ENCODE peak calls at places on chromosomes 16 and 17, in six cellular contexts. One of them, this sample, is unnamed.

GRCh38 chr17:50781167-50781566 is 13.8 kb upstream of the ANKRD40CL start:
- DNase-seq in bronchial epithelial cell: no peak
- DNase-seq in vagina: no peak
- DNase-seq in AG10803: no peak
- DNase-seq in HFF-Myc: no peak
- DNase-seq in astrocyte of the spinal cord: no peak
- DNase-seq in this sample: no peak

GRCh38 chr17:29242051-29242450 is 4.6 kb upstream of the CRYBA1 start:
- DNase-seq in AG10803: no peak
- DNase-seq in astrocyte of the spinal cord: no peak
- DNase-seq in vagina: no peak
- DNase-seq in bronchial epithelial cell: no peak
- DNase-seq in HFF-Myc: no peak
- DNase-seq in this sample: no peak

GRCh38 chr17:60720763-60721531 is 43.3 kb downstream of the BCAS3 start:
- DNase-seq in bronchial epithelial cell: peak
- DNase-seq in vagina: no peak
- DNase-seq in HFF-Myc: peak
- DNase-seq in AG10803: peak
- DNase-seq in astrocyte of the spinal cord: peak
- DNase-seq in this sample: peak

GRCh38 chr16:78211951-78212350 is 112.5 kb downstream of the WWOX start:
- DNase-seq in bronchial epithelial cell: peak
- DNase-seq in HFF-Myc: no peak
- DNase-seq in vagina: no peak
- DNase-seq in astrocyte of the spinal cord: no peak
- DNase-seq in AG10803: no peak
- DNase-seq in this sample: peak

GRCh38 chr16:85676466-85676865 is 12.3 kb downstream of the GINS2 start:
- DNase-seq in bronchial epithelial cell: no peak
- DNase-seq in HFF-Myc: no peak
- DNase-seq in vagina: no peak
- DNase-seq in AG10803: no peak
- DNase-seq in astrocyte of the spinal cord: no peak
- DNase-seq in this sample: no peak

GRCh38 chr16:73025506-73026131 is 22.3 kb downstream of the ZFHX3 start:
- DNase-seq in astrocyte of the spinal cord: peak
- DNase-seq in AG10803: peak
- DNase-seq in HFF-Myc: no peak
- DNase-seq in vagina: no peak
- DNase-seq in bronchial epithelial cell: no peak
- DNase-seq in this sample: no peak

GRCh38 chr17:29138991-29139682 is 41.1 kb downstream of the MYO18A start:
- DNase-seq in vagina: no peak
- DNase-seq in astrocyte of the spinal cord: no peak
- DNase-seq in bronchial epithelial cell: no peak
- DNase-seq in HFF-Myc: no peak
- DNase-seq in AG10803: no peak
- DNase-seq in this sample: no peak

GRCh38 chr16:7086842-7087616 is 245.6 kb upstream of the RBFOX1 start:
- DNase-seq in AG10803: no peak
- DNase-seq in bronchial epithelial cell: no peak
- DNase-seq in astrocyte of the spinal cord: no peak
- DNase-seq in vagina: no peak
- DNase-seq in HFF-Myc: no peak
- DNase-seq in this sample: no peak

GRCh38 chr17:10620823-10621222 is 36.3 kb downstream of the MYH3 start:
- DNase-seq in HFF-Myc: no peak
- DNase-seq in bronchial epithelial cell: peak
- DNase-seq in vagina: no peak
- DNase-seq in AG10803: no peak
- DNase-seq in astrocyte of the spinal cord: no peak
- DNase-seq in this sample: peak

GRCh38 chr16:65783709-65784474 is 582.6 kb upstream of the CDH5 start:
- DNase-seq in HFF-Myc: no peak
- DNase-seq in vagina: no peak
- DNase-seq in astrocyte of the spinal cord: peak
- DNase-seq in AG10803: no peak
- DNase-seq in bronchial epithelial cell: no peak
- DNase-seq in this sample: no peak

GRCh38 chr17:1299729-1300579 is 20.5 kb downstream of the TRARG1 start:
- DNase-seq in HFF-Myc: no peak
- DNase-seq in AG10803: no peak
- DNase-seq in vagina: no peak
- DNase-seq in bronchial epithelial cell: no peak
- DNase-seq in astrocyte of the spinal cord: no peak
- DNase-seq in this sample: no peak

GRCh38 chr16:72241930-72242329 is 70.0 kb upstream of the PMFBP1 start:
- DNase-seq in vagina: no peak
- DNase-seq in AG10803: peak
- DNase-seq in bronchial epithelial cell: peak
- DNase-seq in astrocyte of the spinal cord: peak
- DNase-seq in HFF-Myc: peak
- DNase-seq in this sample: peak

GRCh38 chr16:5979905-5980550 is 882.4 kb upstream of the EEF2KMT start:
- DNase-seq in vagina: no peak
- DNase-seq in bronchial epithelial cell: no peak
- DNase-seq in astrocyte of the spinal cord: no peak
- DNase-seq in AG10803: no peak
- DNase-seq in HFF-Myc: no peak
- DNase-seq in this sample: no peak

GRCh38 chr17:35931794-35932419 is 1.3 kb upstream of the RDM1 start:
- DNase-seq in astrocyte of the spinal cord: peak
- DNase-seq in HFF-Myc: no peak
- DNase-seq in AG10803: no peak
- DNase-seq in bronchial epithelial cell: no peak
- DNase-seq in vagina: no peak
- DNase-seq in this sample: peak

GRCh38 chr17:63973930-63974593 is 1.3 kb upstream of the SCN4A start:
- DNase-seq in HFF-Myc: no peak
- DNase-seq in AG10803: peak
- DNase-seq in bronchial epithelial cell: peak
- DNase-seq in vagina: no peak
- DNase-seq in astrocyte of the spinal cord: no peak
- DNase-seq in this sample: peak

GRCh38 chr17:81831563-81831956 is 1.5 kb downstream of the MCRIP1 start:
- DNase-seq in bronchial epithelial cell: no peak
- DNase-seq in astrocyte of the spinal cord: no peak
- DNase-seq in HFF-Myc: no peak
- DNase-seq in AG10803: no peak
- DNase-seq in vagina: no peak
- DNase-seq in this sample: no peak

GRCh38 chr16:86353185-86353584 is 157.1 kb upstream of the FOXF1 start:
- DNase-seq in vagina: no peak
- DNase-seq in astrocyte of the spinal cord: no peak
- DNase-seq in AG10803: peak
- DNase-seq in HFF-Myc: no peak
- DNase-seq in bronchial epithelial cell: no peak
- DNase-seq in this sample: no peak

GRCh38 chr16:78844028-78844427 is 744.6 kb downstream of the WWOX start:
- DNase-seq in HFF-Myc: no peak
- DNase-seq in vagina: no peak
- DNase-seq in bronchial epithelial cell: no peak
- DNase-seq in AG10803: no peak
- DNase-seq in astrocyte of the spinal cord: no peak
- DNase-seq in this sample: no peak

GRCh38 chr17:50783905-50784304 is 16.6 kb upstream of the ANKRD40CL start:
- DNase-seq in HFF-Myc: no peak
- DNase-seq in AG10803: no peak
- DNase-seq in vagina: no peak
- DNase-seq in astrocyte of the spinal cord: no peak
- DNase-seq in bronchial epithelial cell: no peak
- DNase-seq in this sample: no peak

DNA sequence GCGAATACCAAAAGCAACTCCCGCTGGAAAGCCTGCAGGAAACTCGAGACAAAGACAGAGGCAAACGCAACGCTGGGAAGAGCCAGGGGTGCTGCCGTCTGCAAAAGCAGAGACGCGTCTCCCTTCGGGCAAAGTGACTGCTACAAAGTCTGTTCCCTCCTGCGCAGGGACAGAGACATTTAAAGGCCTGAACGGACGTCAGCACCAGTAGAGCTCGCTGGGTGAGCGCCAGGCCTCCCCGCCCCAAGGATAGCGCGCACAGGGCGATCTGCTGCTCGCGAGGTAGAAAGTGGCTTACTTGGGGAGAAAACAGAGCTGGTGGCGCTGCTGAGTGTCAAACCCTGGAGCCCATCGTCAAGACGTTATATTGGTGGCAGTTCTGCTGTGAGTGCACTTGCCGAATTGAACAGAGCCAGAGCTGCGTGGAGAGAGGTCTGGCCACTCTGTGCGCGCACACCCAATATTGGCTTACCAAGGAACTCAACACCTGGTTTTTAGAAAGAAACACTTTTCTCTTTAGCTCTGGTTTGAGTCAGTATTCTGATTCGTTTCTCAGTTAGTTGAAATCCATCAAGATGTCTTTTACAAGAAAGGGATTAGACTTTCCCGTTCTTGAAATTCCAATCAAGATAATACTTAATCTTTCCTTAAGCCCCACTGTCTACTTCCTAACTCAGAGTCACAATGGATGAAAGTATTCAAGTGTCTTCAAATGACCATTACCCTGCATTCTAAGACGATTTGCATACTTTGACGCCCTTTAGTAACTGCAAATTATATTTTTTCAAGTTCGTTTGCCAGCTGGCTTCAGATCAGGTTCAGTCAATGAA is 190.1 kb downstream of the USP22 start:
- DNase-seq in astrocyte of the spinal cord: peak
- DNase-seq in AG10803: no peak
- DNase-seq in bronchial epithelial cell: peak
- DNase-seq in HFF-Myc: no peak
- DNase-seq in vagina: no peak
- DNase-seq in this sample: peak
- H3K4me3 ChIP-seq in astrocyte of the spinal cord: peak
- H3K4me3 ChIP-seq in AG10803: peak
- H3K4me3 ChIP-seq in bronchial epithelial cell: peak
- H3K4me3 ChIP-seq in HFF-Myc: no peak
- H3K4me3 ChIP-seq in vagina: peak
- H3K4me3 ChIP-seq in this sample: peak

DNA sequence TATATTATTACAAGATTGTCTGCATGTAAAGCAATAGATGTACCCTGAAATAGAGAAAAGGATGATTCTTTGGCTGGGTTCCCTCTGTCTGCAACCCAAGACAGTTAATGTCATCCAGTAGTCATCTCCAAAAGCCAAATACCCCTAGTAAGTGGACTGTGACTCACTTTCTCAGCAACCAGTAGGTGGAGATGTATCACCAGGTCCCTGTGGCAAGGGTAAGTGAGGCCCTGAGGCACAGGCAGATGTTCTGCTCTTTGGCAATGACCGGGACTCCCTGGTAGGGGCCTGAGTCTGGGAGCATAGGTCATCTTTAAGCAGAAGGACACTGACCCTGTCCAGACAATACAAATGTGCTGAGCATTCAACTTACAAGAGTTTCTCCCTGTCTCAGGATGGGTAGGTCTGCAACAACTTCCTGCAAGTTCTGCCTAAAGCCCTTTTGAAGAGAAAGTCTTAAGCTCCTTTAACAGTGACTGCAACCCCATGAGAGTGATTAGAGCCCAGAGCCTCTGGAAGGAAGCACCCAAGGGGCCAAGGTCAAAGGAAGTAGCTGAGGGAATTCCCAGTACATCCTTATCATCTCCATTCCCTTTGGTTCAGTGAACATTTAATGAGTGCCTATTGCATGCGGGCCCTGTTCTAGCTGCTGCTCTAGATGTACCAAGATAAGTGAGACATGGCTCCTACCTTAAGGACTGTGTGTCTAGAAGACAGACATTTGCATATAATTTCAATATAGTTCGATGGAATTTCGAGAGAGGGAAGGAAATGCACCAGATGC is 31.9 kb downstream of the PMP22 start:
- DNase-seq in AG10803: peak
- DNase-seq in bronchial epithelial cell: peak
- DNase-seq in astrocyte of the spinal cord: peak
- DNase-seq in HFF-Myc: peak
- DNase-seq in vagina: no peak
- DNase-seq in this sample: peak
- TF ChIP-seq CTCF in AG10803: peak
- TF ChIP-seq CTCF in bronchial epithelial cell: peak
- TF ChIP-seq CTCF in astrocyte of the spinal cord: peak
- TF ChIP-seq CTCF in HFF-Myc: peak
- TF ChIP-seq CTCF in vagina: no peak
- TF ChIP-seq CTCF in this sample: peak

GRCh38 chr17:78367193-78367592 is 7.3 kb upstream of the SOCS3 start:
- DNase-seq in astrocyte of the spinal cord: no peak
- DNase-seq in vagina: no peak
- DNase-seq in HFF-Myc: no peak
- DNase-seq in bronchial epithelial cell: no peak
- DNase-seq in AG10803: no peak
- DNase-seq in this sample: no peak

GRCh38 chr17:78364436-78365281 is 4.8 kb upstream of the SOCS3 start:
- DNase-seq in HFF-Myc: no peak
- DNase-seq in AG10803: no peak
- DNase-seq in bronchial epithelial cell: no peak
- DNase-seq in astrocyte of the spinal cord: peak
- DNase-seq in vagina: no peak
- DNase-seq in this sample: no peak

GRCh38 chr17:78365561-78366108 is 5.8 kb upstream of the SOCS3 start:
- DNase-seq in bronchial epithelial cell: no peak
- DNase-seq in astrocyte of the spinal cord: peak
- DNase-seq in AG10803: no peak
- DNase-seq in HFF-Myc: no peak
- DNase-seq in vagina: no peak
- DNase-seq in this sample: no peak

GRCh38 chr17:78368348-78368747 is 8.5 kb upstream of the SOCS3 start:
- DNase-seq in vagina: no peak
- DNase-seq in bronchial epithelial cell: no peak
- DNase-seq in AG10803: no peak
- DNase-seq in astrocyte of the spinal cord: no peak
- DNase-seq in HFF-Myc: no peak
- DNase-seq in this sample: no peak

DNA sequence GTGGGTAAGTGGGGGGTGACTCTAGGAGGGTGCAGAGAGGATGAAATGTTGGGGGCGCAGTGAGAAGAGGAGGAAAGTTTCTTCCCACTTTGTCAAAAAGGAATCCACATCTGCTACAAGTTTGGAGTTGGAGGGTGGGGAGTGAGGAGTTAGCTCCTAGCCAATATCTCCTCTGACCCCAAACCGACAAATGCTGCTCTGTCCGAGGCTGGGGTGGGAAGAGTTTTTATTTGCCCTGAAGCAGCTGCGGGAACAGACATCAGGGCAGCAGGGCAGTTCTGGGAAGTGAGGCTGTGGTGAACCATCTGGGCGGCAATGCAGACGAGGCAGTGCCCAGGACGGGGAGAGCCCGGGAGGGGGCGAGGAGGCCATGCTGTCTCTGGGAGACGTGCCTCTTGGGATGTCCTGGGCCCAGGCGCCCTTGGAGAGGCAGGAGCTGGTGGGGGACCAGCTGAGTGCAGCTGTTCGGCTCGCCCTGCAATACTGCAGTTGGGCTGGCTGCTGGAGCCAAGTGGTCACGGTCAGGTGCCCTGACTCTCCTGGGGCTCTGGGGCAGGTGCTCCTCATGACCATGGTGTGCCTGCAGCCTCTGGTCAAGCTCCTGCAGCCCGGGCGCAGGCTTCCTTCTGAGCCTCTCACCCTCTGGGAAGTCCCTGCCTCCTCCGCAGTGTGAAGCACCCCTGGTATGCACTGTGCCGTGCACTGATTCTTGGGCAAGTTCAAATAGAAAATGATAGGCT is 6.4 kb upstream of the SOCS3 start:
- DNase-seq in bronchial epithelial cell: no peak
- DNase-seq in AG10803: no peak
- DNase-seq in astrocyte of the spinal cord: peak
- DNase-seq in vagina: no peak
- DNase-seq in HFF-Myc: no peak
- DNase-seq in this sample: no peak
- H3K4me3 ChIP-seq in bronchial epithelial cell: no peak
- H3K4me3 ChIP-seq in AG10803: no peak
- H3K4me3 ChIP-seq in astrocyte of the spinal cord: no peak
- H3K4me3 ChIP-seq in vagina: no peak
- H3K4me3 ChIP-seq in HFF-Myc: no peak
- H3K4me3 ChIP-seq in this sample: no peak

GRCh38 chr16:17346441-17346773 is 124.4 kb downstream of the XYLT1 start:
- DNase-seq in AG10803: no peak
- DNase-seq in bronchial epithelial cell: no peak
- DNase-seq in astrocyte of the spinal cord: no peak
- DNase-seq in HFF-Myc: no peak
- DNase-seq in vagina: no peak
- DNase-seq in this sample: no peak
- TF ChIP-seq CTCF in AG10803: peak
- TF ChIP-seq CTCF in bronchial epithelial cell: no peak
- TF ChIP-seq CTCF in astrocyte of the spinal cord: no peak
- TF ChIP-seq CTCF in HFF-Myc: no peak
- TF ChIP-seq CTCF in vagina: no peak
- TF ChIP-seq CTCF in this sample: no peak